ENCODE peak calls at places on chromosomes 7 and 10, in nine cellular contexts. One of them, this sample, is unnamed.
A peak's percentile ranks its signal among the peaks of the same experiment; 100 is the strongest.

GRCh38 chr10:70558871-70559810 is 43.4 kb downstream of the PRF1 start:
- DNase-seq in CD8-positive, alpha-beta T cell: peak; percentile 76
- DNase-seq in activated naive CD4-positive, alpha-beta T cell treated with anti-CD3 and anti-CD28 coated beads for 36 hours: peak; percentile 81
- DNase-seq in KBM-7: peak; percentile 77
- DNase-seq in effector memory CD8-positive, alpha-beta T cell: peak; percentile 78
- DNase-seq in KG1: peak; percentile 35
- DNase-seq in left lung: peak; percentile 82
- DNase-seq in AG09309: no peak
- DNase-seq in hepatocyte: peak; percentile 75
- DNase-seq in this sample: no peak

GRCh38 chr10:46268076-46268881 is 18.5 kb upstream of the ANTXRL start:
- DNase-seq in KBM-7: no peak
- DNase-seq in left lung: no peak
- DNase-seq in effector memory CD8-positive, alpha-beta T cell: peak; percentile 31
- DNase-seq in KG1: no peak
- DNase-seq in hepatocyte: no peak
- DNase-seq in CD8-positive, alpha-beta T cell: peak; percentile 68
- DNase-seq in AG09309: no peak
- DNase-seq in activated naive CD4-positive, alpha-beta T cell treated with anti-CD3 and anti-CD28 coated beads for 36 hours: peak; percentile 89
- DNase-seq in this sample: peak; percentile 25

GRCh38 chr10:63464402-63465292 is 1.1 kb downstream of the JMJD1C start:
- DNase-seq in KG1: peak; percentile 61
- DNase-seq in left lung: no peak
- DNase-seq in CD8-positive, alpha-beta T cell: no peak
- DNase-seq in KBM-7: no peak
- DNase-seq in hepatocyte: peak; percentile 11
- DNase-seq in AG09309: no peak
- DNase-seq in effector memory CD8-positive, alpha-beta T cell: peak; percentile 1
- DNase-seq in activated naive CD4-positive, alpha-beta T cell treated with anti-CD3 and anti-CD28 coated beads for 36 hours: no peak
- DNase-seq in this sample: no peak

GRCh38 chr10:26721561-26721960 is 24.1 kb downstream of the PDSS1 start:
- DNase-seq in activated naive CD4-positive, alpha-beta T cell treated with anti-CD3 and anti-CD28 coated beads for 36 hours: peak; percentile 28
- DNase-seq in CD8-positive, alpha-beta T cell: peak; percentile 63
- DNase-seq in KBM-7: no peak
- DNase-seq in KG1: no peak
- DNase-seq in left lung: no peak
- DNase-seq in effector memory CD8-positive, alpha-beta T cell: peak; percentile 56
- DNase-seq in hepatocyte: no peak
- DNase-seq in AG09309: no peak
- DNase-seq in this sample: no peak

GRCh38 chr10:59234814-59235429 is 58.5 kb downstream of the PHYHIPL start:
- DNase-seq in KG1: peak; percentile 16
- DNase-seq in left lung: no peak
- DNase-seq in activated naive CD4-positive, alpha-beta T cell treated with anti-CD3 and anti-CD28 coated beads for 36 hours: peak; percentile 5
- DNase-seq in KBM-7: peak; percentile 26
- DNase-seq in effector memory CD8-positive, alpha-beta T cell: no peak
- DNase-seq in hepatocyte: peak; percentile 47
- DNase-seq in CD8-positive, alpha-beta T cell: no peak
- DNase-seq in AG09309: peak; percentile 4
- DNase-seq in this sample: no peak

GRCh38 chr7:130162196-130162595 is 43.0 kb downstream of the TMEM209 start:
- DNase-seq in effector memory CD8-positive, alpha-beta T cell: no peak
- DNase-seq in AG09309: no peak
- DNase-seq in hepatocyte: no peak
- DNase-seq in CD8-positive, alpha-beta T cell: no peak
- DNase-seq in activated naive CD4-positive, alpha-beta T cell treated with anti-CD3 and anti-CD28 coated beads for 36 hours: no peak
- DNase-seq in KBM-7: no peak
- DNase-seq in KG1: no peak
- DNase-seq in left lung: no peak
- DNase-seq in this sample: no peak

GRCh38 chr7:22578048-22578770 is 78.2 kb upstream of the STEAP1B start:
- DNase-seq in CD8-positive, alpha-beta T cell: no peak
- DNase-seq in AG09309: peak; percentile 84
- DNase-seq in effector memory CD8-positive, alpha-beta T cell: no peak
- DNase-seq in activated naive CD4-positive, alpha-beta T cell treated with anti-CD3 and anti-CD28 coated beads for 36 hours: no peak
- DNase-seq in left lung: no peak
- DNase-seq in KBM-7: no peak
- DNase-seq in hepatocyte: no peak
- DNase-seq in KG1: no peak
- DNase-seq in this sample: no peak

GRCh38 chr10:6669269-6669859 is 89.3 kb upstream of the PRKCQ start:
- DNase-seq in activated naive CD4-positive, alpha-beta T cell treated with anti-CD3 and anti-CD28 coated beads for 36 hours: peak; percentile 29
- DNase-seq in CD8-positive, alpha-beta T cell: no peak
- DNase-seq in KG1: no peak
- DNase-seq in hepatocyte: peak; percentile 63
- DNase-seq in effector memory CD8-positive, alpha-beta T cell: no peak
- DNase-seq in left lung: no peak
- DNase-seq in KBM-7: peak; percentile 61
- DNase-seq in AG09309: peak; percentile 31
- DNase-seq in this sample: no peak

GRCh38 chr7:11648104-11648503 is 183.9 kb downstream of the THSD7A start:
- DNase-seq in activated naive CD4-positive, alpha-beta T cell treated with anti-CD3 and anti-CD28 coated beads for 36 hours: no peak
- DNase-seq in effector memory CD8-positive, alpha-beta T cell: no peak
- DNase-seq in hepatocyte: no peak
- DNase-seq in CD8-positive, alpha-beta T cell: no peak
- DNase-seq in AG09309: no peak
- DNase-seq in left lung: no peak
- DNase-seq in KG1: no peak
- DNase-seq in KBM-7: no peak
- DNase-seq in this sample: no peak

GRCh38 chr10:15585303-15585715 is 134.4 kb downstream of the ITGA8 start:
- DNase-seq in left lung: no peak
- DNase-seq in effector memory CD8-positive, alpha-beta T cell: no peak
- DNase-seq in activated naive CD4-positive, alpha-beta T cell treated with anti-CD3 and anti-CD28 coated beads for 36 hours: peak; percentile 64
- DNase-seq in hepatocyte: peak; percentile 60
- DNase-seq in CD8-positive, alpha-beta T cell: no peak
- DNase-seq in KG1: peak; percentile 21
- DNase-seq in AG09309: no peak
- DNase-seq in KBM-7: peak; percentile 58
- DNase-seq in this sample: no peak

GRCh38 chr7:101020444-101020843 is 563 bp downstream of the MUC17 start:
- DNase-seq in KG1: no peak
- DNase-seq in left lung: peak; percentile 21
- DNase-seq in AG09309: no peak
- DNase-seq in effector memory CD8-positive, alpha-beta T cell: no peak
- DNase-seq in KBM-7: no peak
- DNase-seq in CD8-positive, alpha-beta T cell: no peak
- DNase-seq in activated naive CD4-positive, alpha-beta T cell treated with anti-CD3 and anti-CD28 coated beads for 36 hours: no peak
- DNase-seq in hepatocyte: no peak
- DNase-seq in this sample: no peak

GRCh38 chr10:72186633-72187330 is 29.0 kb upstream of the ANAPC16 start:
- DNase-seq in KBM-7: peak; percentile 65
- DNase-seq in hepatocyte: no peak
- DNase-seq in CD8-positive, alpha-beta T cell: no peak
- DNase-seq in activated naive CD4-positive, alpha-beta T cell treated with anti-CD3 and anti-CD28 coated beads for 36 hours: no peak
- DNase-seq in left lung: no peak
- DNase-seq in AG09309: no peak
- DNase-seq in KG1: no peak
- DNase-seq in effector memory CD8-positive, alpha-beta T cell: no peak
- DNase-seq in this sample: no peak

GRCh38 chr10:16441106-16441850 is 4.5 kb downstream of the PTER start:
- DNase-seq in KG1: no peak
- DNase-seq in hepatocyte: no peak
- DNase-seq in left lung: no peak
- DNase-seq in effector memory CD8-positive, alpha-beta T cell: no peak
- DNase-seq in CD8-positive, alpha-beta T cell: no peak
- DNase-seq in KBM-7: no peak
- DNase-seq in AG09309: peak; percentile 8
- DNase-seq in activated naive CD4-positive, alpha-beta T cell treated with anti-CD3 and anti-CD28 coated beads for 36 hours: no peak
- DNase-seq in this sample: no peak

GRCh38 chr7:155644971-155645509 is 579 bp downstream of the RBM33 start:
- DNase-seq in activated naive CD4-positive, alpha-beta T cell treated with anti-CD3 and anti-CD28 coated beads for 36 hours: peak; percentile 55
- DNase-seq in KG1: peak; percentile 53
- DNase-seq in AG09309: no peak
- DNase-seq in KBM-7: peak; percentile 57
- DNase-seq in CD8-positive, alpha-beta T cell: peak; percentile 39
- DNase-seq in hepatocyte: peak; percentile 63
- DNase-seq in effector memory CD8-positive, alpha-beta T cell: peak; percentile 12
- DNase-seq in left lung: no peak
- DNase-seq in this sample: no peak

GRCh38 chr7:70098133-70098561 is 499.9 kb downstream of the AUTS2 start:
- DNase-seq in left lung: no peak
- DNase-seq in AG09309: no peak
- DNase-seq in CD8-positive, alpha-beta T cell: no peak
- DNase-seq in KBM-7: no peak
- DNase-seq in activated naive CD4-positive, alpha-beta T cell treated with anti-CD3 and anti-CD28 coated beads for 36 hours: no peak
- DNase-seq in KG1: no peak
- DNase-seq in effector memory CD8-positive, alpha-beta T cell: no peak
- DNase-seq in hepatocyte: no peak
- DNase-seq in this sample: no peak

GRCh38 chr10:70799124-70799523 is 13.9 kb upstream of the TBATA start:
- DNase-seq in activated naive CD4-positive, alpha-beta T cell treated with anti-CD3 and anti-CD28 coated beads for 36 hours: no peak
- DNase-seq in effector memory CD8-positive, alpha-beta T cell: no peak
- DNase-seq in KBM-7: no peak
- DNase-seq in AG09309: no peak
- DNase-seq in CD8-positive, alpha-beta T cell: no peak
- DNase-seq in KG1: no peak
- DNase-seq in hepatocyte: no peak
- DNase-seq in left lung: no peak
- DNase-seq in this sample: no peak

GRCh38 chr10:3415038-3415736 is 242.6 kb upstream of the PITRM1 start:
- DNase-seq in CD8-positive, alpha-beta T cell: no peak
- DNase-seq in activated naive CD4-positive, alpha-beta T cell treated with anti-CD3 and anti-CD28 coated beads for 36 hours: no peak
- DNase-seq in KBM-7: no peak
- DNase-seq in left lung: no peak
- DNase-seq in effector memory CD8-positive, alpha-beta T cell: no peak
- DNase-seq in KG1: no peak
- DNase-seq in hepatocyte: no peak
- DNase-seq in AG09309: no peak
- DNase-seq in this sample: no peak

GRCh38 chr7:101386558-101387199 is 24.0 kb downstream of the COL26A1 start:
- DNase-seq in CD8-positive, alpha-beta T cell: no peak
- DNase-seq in KBM-7: no peak
- DNase-seq in hepatocyte: peak; percentile 40
- DNase-seq in activated naive CD4-positive, alpha-beta T cell treated with anti-CD3 and anti-CD28 coated beads for 36 hours: peak; percentile 14
- DNase-seq in left lung: no peak
- DNase-seq in AG09309: no peak
- DNase-seq in KG1: no peak
- DNase-seq in effector memory CD8-positive, alpha-beta T cell: no peak
- DNase-seq in this sample: no peak

GRCh38 chr7:6530626-6531491 is 20.4 kb downstream of the GRID2IP start:
- DNase-seq in left lung: no peak
- DNase-seq in KBM-7: peak; percentile 49
- DNase-seq in hepatocyte: no peak
- DNase-seq in CD8-positive, alpha-beta T cell: peak; percentile 75
- DNase-seq in activated naive CD4-positive, alpha-beta T cell treated with anti-CD3 and anti-CD28 coated beads for 36 hours: peak; percentile 55
- DNase-seq in AG09309: no peak
- DNase-seq in effector memory CD8-positive, alpha-beta T cell: peak; percentile 64
- DNase-seq in KG1: no peak
- DNase-seq in this sample: no peak

GRCh38 chr7:150735596-150736358 is 1.4 kb upstream of the GIMAP5 start:
- DNase-seq in left lung: no peak
- DNase-seq in KBM-7: no peak
- DNase-seq in AG09309: no peak
- DNase-seq in KG1: no peak
- DNase-seq in activated naive CD4-positive, alpha-beta T cell treated with anti-CD3 and anti-CD28 coated beads for 36 hours: peak; percentile 38
- DNase-seq in effector memory CD8-positive, alpha-beta T cell: no peak
- DNase-seq in CD8-positive, alpha-beta T cell: no peak
- DNase-seq in hepatocyte: no peak
- DNase-seq in this sample: no peak

GRCh38 chr10:74799840-74800239 is 26.6 kb upstream of the KAT6B start:
- DNase-seq in left lung: no peak
- DNase-seq in CD8-positive, alpha-beta T cell: no peak
- DNase-seq in KBM-7: peak; percentile 68
- DNase-seq in activated naive CD4-positive, alpha-beta T cell treated with anti-CD3 and anti-CD28 coated beads for 36 hours: peak; percentile 62
- DNase-seq in hepatocyte: no peak
- DNase-seq in AG09309: peak; percentile 51
- DNase-seq in KG1: no peak
- DNase-seq in effector memory CD8-positive, alpha-beta T cell: no peak
- DNase-seq in this sample: no peak

GRCh38 chr10:63977329-63977923 is 456.2 kb downstream of the REEP3 start:
- DNase-seq in CD8-positive, alpha-beta T cell: no peak
- DNase-seq in KBM-7: peak; percentile 54
- DNase-seq in activated naive CD4-positive, alpha-beta T cell treated with anti-CD3 and anti-CD28 coated beads for 36 hours: peak; percentile 47
- DNase-seq in left lung: no peak
- DNase-seq in effector memory CD8-positive, alpha-beta T cell: no peak
- DNase-seq in KG1: no peak
- DNase-seq in hepatocyte: peak; percentile 60
- DNase-seq in AG09309: no peak
- DNase-seq in this sample: no peak

GRCh38 chr7:142385528-142386340 is 127.9 kb upstream of the PRSS58 start:
- DNase-seq in left lung: no peak
- DNase-seq in AG09309: peak; percentile 46
- DNase-seq in hepatocyte: peak; percentile 72
- DNase-seq in KG1: peak; percentile 27
- DNase-seq in activated naive CD4-positive, alpha-beta T cell treated with anti-CD3 and anti-CD28 coated beads for 36 hours: peak; percentile 76
- DNase-seq in effector memory CD8-positive, alpha-beta T cell: no peak
- DNase-seq in CD8-positive, alpha-beta T cell: peak; percentile 23
- DNase-seq in KBM-7: peak; percentile 85
- DNase-seq in this sample: peak; percentile 13

GRCh38 chr7:28144266-28144665 is 36.3 kb downstream of the JAZF1 start:
- DNase-seq in AG09309: no peak
- DNase-seq in activated naive CD4-positive, alpha-beta T cell treated with anti-CD3 and anti-CD28 coated beads for 36 hours: no peak
- DNase-seq in CD8-positive, alpha-beta T cell: no peak
- DNase-seq in KG1: no peak
- DNase-seq in left lung: no peak
- DNase-seq in effector memory CD8-positive, alpha-beta T cell: no peak
- DNase-seq in hepatocyte: peak; percentile 19
- DNase-seq in KBM-7: no peak
- DNase-seq in this sample: no peak

GRCh38 chr7:141551773-141552162 is 558 bp downstream of the AGK start:
- DNase-seq in effector memory CD8-positive, alpha-beta T cell: no peak
- DNase-seq in hepatocyte: no peak
- DNase-seq in CD8-positive, alpha-beta T cell: no peak
- DNase-seq in KG1: no peak
- DNase-seq in AG09309: no peak
- DNase-seq in activated naive CD4-positive, alpha-beta T cell treated with anti-CD3 and anti-CD28 coated beads for 36 hours: no peak
- DNase-seq in KBM-7: no peak
- DNase-seq in left lung: no peak
- DNase-seq in this sample: no peak

GRCh38 chr7:2012981-2013380 is 219.8 kb downstream of the MAD1L1 start:
- DNase-seq in activated naive CD4-positive, alpha-beta T cell treated with anti-CD3 and anti-CD28 coated beads for 36 hours: no peak
- DNase-seq in KBM-7: no peak
- DNase-seq in effector memory CD8-positive, alpha-beta T cell: no peak
- DNase-seq in hepatocyte: peak; percentile 58
- DNase-seq in CD8-positive, alpha-beta T cell: no peak
- DNase-seq in AG09309: no peak
- DNase-seq in left lung: peak; percentile 65
- DNase-seq in KG1: no peak
- DNase-seq in this sample: no peak